ENCODE peak calls at places on chromosomes 11 and 22, in five cellular contexts. K is AG10803, Q is sigmoid colon, X is fibroblast of lung, M is GM23338. P is an unnamed sample.

GRCh38 chr11:83437939-83438338 is 151.8 kb upstream of the CCDC90B start:
- DNase-seq in M (no peak), Q (no peak), K (no peak), X (no peak), P (no peak)

GRCh38 chr11:12242071-12242672 is 131.8 kb downstream of the MICAL2 start:
- DNase-seq in K (no peak), M (peak; percentile 11), X (no peak), Q (no peak), P (no peak)

GRCh38 chr11:66858939-66859685 is 2.2 kb downstream of the LRFN4 start:
- DNase-seq in K (no peak), M (no peak), X (no peak), Q (peak; percentile 63), P (no peak)

GRCh38 chr11:75288846-75289760 is 48.5 kb downstream of the TPBGL start:
- DNase-seq in K (peak; percentile 60), X (peak; percentile 15), M (no peak), Q (no peak), P (no peak)

GRCh38 chr11:75429902-75430691 is 2.9 kb downstream of the KLHL35 start:
- DNase-seq in K (peak; percentile 69), Q (peak; percentile 65), M (peak; percentile 74), X (peak; percentile 65), P (peak; percentile 70)

GRCh38 chr11:133956650-133957633 is at the start of gene IGSF9B:
- DNase-seq in K (peak; percentile 58), X (peak; percentile 52), M (peak; percentile 94), Q (peak; percentile 94), P (peak; percentile 58)

GRCh38 chr11:122478986-122479385 is 176.5 kb upstream of the UBASH3B start:
- DNase-seq in Q (no peak), K (peak; percentile 22), X (no peak), M (no peak), P (no peak)

GRCh38 chr22:26573026-26573662 is 16.8 kb downstream of the TPST2 start:
- DNase-seq in K (peak; percentile 75), X (peak; percentile 56), Q (peak; percentile 72), M (no peak), P (no peak)

GRCh38 chr11:132804258-132804657 is 728.0 kb downstream of the OPCML start:
- DNase-seq in Q (no peak), X (no peak), K (no peak), M (no peak), P (no peak)

GRCh38 chr22:41508770-41509170 is 35.5 kb downstream of the POLR3H start:
- DNase-seq in M (no peak), Q (peak; percentile 75), K (no peak), X (no peak), P (no peak)
- TF ChIP-seq CTCF in M (no peak), Q (no peak), K (no peak), X (no peak), P (peak; percentile 45)

GRCh38 chr11:118677977-118678376 is 1.5 kb downstream of the TREH start:
- DNase-seq in X (no peak), K (no peak), M (no peak), Q (no peak), P (no peak)

GRCh38 chr11:118671254-118671653 is 8.2 kb downstream of the TREH start:
- DNase-seq in M (no peak), Q (no peak), K (no peak), X (no peak), P (no peak)

GRCh38 chr11:118673361-118674093 is 5.9 kb downstream of the TREH start:
- DNase-seq in K (no peak), Q (no peak), X (no peak), M (no peak), P (no peak)

GRCh38 chr11:118672865-118673264 is 6.6 kb downstream of the TREH start:
- DNase-seq in Q (no peak), K (no peak), M (peak; percentile 64), X (no peak), P (peak; percentile 28)

GRCh38 chr11:118674094-118674460 is 5.4 kb downstream of the TREH start:
- DNase-seq in Q (no peak), K (no peak), M (no peak), X (no peak), P (no peak)
- H3K4me3 ChIP-seq in Q (no peak overlapping the region), K (no peak overlapping the region), M (no peak overlapping the region), X (no peak overlapping the region), P (no peak overlapping the region)

GRCh38 chr22:36425977-36426523 is 38.3 kb upstream of the MYH9 start:
- DNase-seq in M (peak; percentile 47), K (no peak), Q (no peak), X (peak; percentile 59), P (peak; percentile 59)
- TF ChIP-seq CTCF in M (no peak), K (no peak), Q (no peak), X (no peak), P (no peak)

GRCh38 chr11:95699631-95700470 is 89.7 kb downstream of the FAM76B start:
- DNase-seq in K (peak; percentile 42), M (no peak), Q (no peak), X (peak; percentile 38), P (peak; percentile 41)
- H3K4me3 ChIP-seq in K (no peak overlapping the region), M (no peak overlapping the region), Q (no peak overlapping the region), X (no peak overlapping the region), P (no peak overlapping the region)

GRCh38 chr11:71086687-71087258 is 165.6 kb downstream of the SHANK2 start:
- DNase-seq in X (peak; percentile 10), K (peak; percentile 3), M (peak; percentile 80), Q (no peak), P (peak; percentile 43)
- TF ChIP-seq CTCF in X (peak; percentile 55), K (peak; percentile 48), M (peak; percentile 82), Q (no peak), P (peak; percentile 71)

GRCh38 chr11:116835791-116836647 is 1.4 kb downstream of the APOA1 start:
- DNase-seq in X (peak; percentile 95), K (peak; percentile 90), Q (peak; percentile 94), M (peak; percentile 95), P (peak; percentile 96)

GRCh38 chr11:116833491-116833815 is 3.7 kb downstream of the APOC3 start:
- DNase-seq in X (no peak), K (no peak), M (no peak), Q (peak; percentile 35), P (no peak)

GRCh38 chr11:116833816-116834534 is 3.4 kb downstream of the APOA1 start:
- DNase-seq in Q (no peak), K (no peak), X (no peak), M (no peak), P (no peak)

GRCh38 chr11:116836648-116837023 is 786 bp downstream of the APOA1 start:
- DNase-seq in X (no peak), M (no peak), Q (peak; percentile 54), K (no peak), P (no peak)

DNA sequence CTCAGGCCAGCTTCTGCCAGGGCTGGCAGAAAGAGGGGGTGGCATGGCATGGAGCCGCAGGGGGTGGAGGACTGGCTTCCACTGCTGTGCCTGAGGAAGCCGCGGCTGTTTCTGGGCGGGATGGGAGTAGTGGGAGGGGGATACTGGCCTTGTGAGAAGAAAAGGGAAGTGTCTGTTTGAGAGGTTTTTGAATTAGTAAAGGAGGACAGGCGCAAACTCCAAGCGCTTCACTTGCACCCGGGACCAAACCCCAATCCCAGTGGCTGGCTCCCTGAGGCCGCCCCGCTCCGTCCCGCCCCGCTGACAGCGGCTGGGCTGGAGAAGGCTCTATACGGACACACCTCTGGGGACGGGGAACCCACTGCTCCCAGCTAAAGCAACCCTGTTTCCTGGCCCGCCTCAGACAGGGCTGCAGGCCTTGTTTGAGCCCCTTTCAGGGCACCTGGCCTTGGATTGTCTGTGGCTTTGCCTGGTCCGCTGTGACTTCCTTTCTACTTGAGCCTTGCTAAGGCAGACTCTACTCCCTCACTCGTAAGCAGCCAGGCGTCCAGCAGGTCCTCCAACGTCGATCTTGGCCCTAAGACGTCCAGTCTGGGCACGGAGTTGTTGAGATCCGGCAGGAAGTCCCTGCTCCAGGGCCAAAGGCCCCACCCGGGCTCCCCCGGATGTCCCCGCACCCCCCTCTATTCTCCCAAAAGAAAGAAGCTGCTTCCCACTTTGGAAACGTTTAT is 2.2 kb downstream of the APOA1 start:
- DNase-seq in Q (peak; percentile 62), K (no peak), M (peak; percentile 41), X (no peak), P (peak; percentile 27)
- H3K4me3 ChIP-seq in Q (peak overlapping the region; percentile 44), K (no peak overlapping the region), M (peak overlapping the region; percentile 65), X (no peak overlapping the region), P (peak overlapping the region; percentile 51)

P was measured in choroid plexus epithelial cell.